ENCODE peak calls at places on chromosomes 6 and 20, in ten cellular contexts. One of them, this sample, is unnamed.

GRCh38 chr6:132995432-132995831 is 181.1 kb downstream of the RPS12 start:
- DNase-seq in GDM1: no peak
- DNase-seq in germinal center: no peak
- DNase-seq in pulmonary artery endothelial cell: no peak
- DNase-seq in caudate nucleus: no peak
- DNase-seq in breast epithelium: no peak
- DNase-seq in KBM-7: no peak
- DNase-seq in MM.1S: peak
- DNase-seq in psoas muscle: peak
- DNase-seq in left ventricle myocardium inferior: no peak
- DNase-seq in this sample: no peak

GRCh38 chr20:16216227-16217210 is 356.7 kb downstream of the KIF16B start:
- DNase-seq in pulmonary artery endothelial cell: no peak
- DNase-seq in GDM1: no peak
- DNase-seq in KBM-7: no peak
- DNase-seq in caudate nucleus: no peak
- DNase-seq in germinal center: no peak
- DNase-seq in breast epithelium: no peak
- DNase-seq in MM.1S: no peak
- DNase-seq in psoas muscle: no peak
- DNase-seq in left ventricle myocardium inferior: no peak
- DNase-seq in this sample: no peak

GRCh38 chr6:141118991-141119390 is 1013.7 kb upstream of the GJE1 start:
- DNase-seq in psoas muscle: no peak
- DNase-seq in germinal center: no peak
- DNase-seq in MM.1S: no peak
- DNase-seq in pulmonary artery endothelial cell: no peak
- DNase-seq in KBM-7: no peak
- DNase-seq in caudate nucleus: no peak
- DNase-seq in breast epithelium: no peak
- DNase-seq in GDM1: no peak
- DNase-seq in left ventricle myocardium inferior: no peak
- DNase-seq in this sample: no peak

GRCh38 chr6:106885659-106886058 is 88.9 kb downstream of the CD24 start:
- DNase-seq in KBM-7: no peak
- DNase-seq in breast epithelium: no peak
- DNase-seq in left ventricle myocardium inferior: no peak
- DNase-seq in caudate nucleus: no peak
- DNase-seq in germinal center: no peak
- DNase-seq in GDM1: no peak
- DNase-seq in psoas muscle: no peak
- DNase-seq in MM.1S: no peak
- DNase-seq in pulmonary artery endothelial cell: no peak
- DNase-seq in this sample: no peak

GRCh38 chr20:46607191-46607848 is 43.9 kb downstream of the SLC13A3 start:
- DNase-seq in breast epithelium: no peak
- DNase-seq in KBM-7: no peak
- DNase-seq in GDM1: no peak
- DNase-seq in caudate nucleus: no peak
- DNase-seq in left ventricle myocardium inferior: no peak
- DNase-seq in MM.1S: no peak
- DNase-seq in psoas muscle: no peak
- DNase-seq in germinal center: no peak
- DNase-seq in pulmonary artery endothelial cell: no peak
- DNase-seq in this sample: no peak

GRCh38 chr20:63090682-63091571 is 84.2 kb upstream of the BHLHE23 start:
- DNase-seq in germinal center: no peak
- DNase-seq in KBM-7: no peak
- DNase-seq in breast epithelium: no peak
- DNase-seq in left ventricle myocardium inferior: peak
- DNase-seq in psoas muscle: peak
- DNase-seq in pulmonary artery endothelial cell: no peak
- DNase-seq in GDM1: no peak
- DNase-seq in caudate nucleus: no peak
- DNase-seq in MM.1S: no peak
- DNase-seq in this sample: peak

GRCh38 chr20:4973330-4974097 is 27.8 kb downstream of the SLC23A2 start:
- DNase-seq in psoas muscle: peak
- DNase-seq in MM.1S: peak
- DNase-seq in pulmonary artery endothelial cell: peak
- DNase-seq in left ventricle myocardium inferior: peak
- DNase-seq in breast epithelium: no peak
- DNase-seq in KBM-7: peak
- DNase-seq in caudate nucleus: no peak
- DNase-seq in germinal center: no peak
- DNase-seq in GDM1: peak
- DNase-seq in this sample: peak

GRCh38 chr6:167776906-167777645 is 49.6 kb upstream of the AFDN start:
- DNase-seq in germinal center: no peak
- DNase-seq in MM.1S: no peak
- DNase-seq in caudate nucleus: no peak
- DNase-seq in left ventricle myocardium inferior: no peak
- DNase-seq in breast epithelium: no peak
- DNase-seq in KBM-7: no peak
- DNase-seq in psoas muscle: no peak
- DNase-seq in GDM1: no peak
- DNase-seq in pulmonary artery endothelial cell: no peak
- DNase-seq in this sample: no peak

GRCh38 chr20:37344506-37345338 is 1.2 kb upstream of the SRC start:
- DNase-seq in left ventricle myocardium inferior: no peak
- DNase-seq in breast epithelium: no peak
- DNase-seq in GDM1: no peak
- DNase-seq in pulmonary artery endothelial cell: no peak
- DNase-seq in KBM-7: no peak
- DNase-seq in caudate nucleus: no peak
- DNase-seq in germinal center: no peak
- DNase-seq in psoas muscle: no peak
- DNase-seq in MM.1S: no peak
- DNase-seq in this sample: no peak